ENCODE peak calls at places on chromosomes 6 and 20, in seven cellular contexts. B is psoas muscle; C is EL; A is non-pigmented ciliary epithelial cell; Q is HTR-8/SVneo; D is tibial nerve; G is activated T-cell treated with anti-CD3 and anti-CD28 coated beads, Interleukin-2, amount 50 U/mL, for 72 hours. I is an unnamed sample.

GRCh38 chr6:112237066-112237465 is 17.3 kb downstream of the LAMA4 start:
- DNase-seq in B (no peak), C (no peak), A (no peak), Q (no peak), D (no peak), G (no peak), I (no peak)

GRCh38 chr20:10637062-10637559 is 36.7 kb downstream of the JAG1 start:
- DNase-seq in B (peak), C (peak), A (no peak), Q (no peak), D (no peak), G (no peak), I (no peak)

GRCh38 chr6:136710877-136711552 is 81.3 kb downstream of the MAP3K5 start:
- DNase-seq in B (no peak), C (no peak), A (no peak), Q (no peak), D (no peak), G (no peak), I (no peak)

GRCh38 chr20:36532822-36533221 is 8.5 kb upstream of the MYL9 start:
- DNase-seq in B (no peak), C (no peak), A (no peak), Q (no peak), D (no peak), G (no peak), I (no peak)

GRCh38 chr6:89985744-89986493 is 91.7 kb downstream of the GJA10 start:
- DNase-seq in B (peak), C (peak), A (peak), Q (no peak), D (no peak), G (no peak), I (peak)

GRCh38 chr20:16381444-16381843 is 191.8 kb downstream of the KIF16B start:
- DNase-seq in B (no peak), C (no peak), A (no peak), Q (no peak), D (no peak), G (no peak), I (no peak)

GRCh38 chr20:50144362-50144761 is 9.2 kb downstream of the PEDS1 start:
- DNase-seq in B (peak), C (peak), A (peak), Q (no peak), D (peak), G (no peak), I (peak)

GRCh38 chr6:105443941-105444340 is 41.1 kb upstream of the PREP start:
- DNase-seq in B (no peak), C (no peak), A (no peak), Q (no peak), D (no peak), G (no peak), I (no peak)

GRCh38 chr6:14467591-14467990 is 350.0 kb downstream of the CD83 start:
- DNase-seq in B (no peak), C (peak), A (no peak), Q (no peak), D (no peak), G (no peak), I (no peak)

GRCh38 chr20:37193226-37193625 is 13.9 kb upstream of the MROH8 start:
- DNase-seq in B (no peak), C (no peak), A (no peak), Q (no peak), D (no peak), G (no peak), I (no peak)

GRCh38 chr6:111952821-111953535 is 79.7 kb upstream of the FYN start:
- DNase-seq in B (no peak), C (no peak), A (no peak), Q (no peak), D (no peak), G (no peak), I (no peak)

GRCh38 chr20:3432844-3433243 is 25.4 kb upstream of the DNAAF9 start:
- DNase-seq in B (no peak), C (no peak), A (no peak), Q (no peak), D (no peak), G (no peak), I (no peak)

GRCh38 chr20:41136336-41136694 is 1.0 kb upstream of the PLCG1 start:
- DNase-seq in B (no peak), C (no peak), A (no peak), Q (no peak), D (no peak), G (no peak), I (no peak)

GRCh38 chr6:90413867-90414266 is 117.2 kb upstream of the BACH2 start:
- DNase-seq in B (no peak), C (peak), A (no peak), Q (no peak), D (peak), G (peak), I (no peak)

GRCh38 chr6:157380458-157380778 is 572 bp upstream of the ZDHHC14 start:
- DNase-seq in B (no peak), C (no peak), A (no peak), Q (no peak), D (no peak), G (peak), I (no peak)

GRCh38 chr6:155188707-155189496 is 74.9 kb upstream of the CLDN20 start:
- DNase-seq in B (no peak), C (peak), A (peak), Q (no peak), D (peak), G (no peak), I (peak)

GRCh38 chr6:41531591-41532582 is 14.3 kb upstream of the FOXP4 start:
- DNase-seq in B (no peak), C (peak), A (peak), Q (no peak), D (no peak), G (peak), I (peak)

GRCh38 chr20:50320910-50321796 is 130.5 kb downstream of the CEBPB start:
- DNase-seq in B (peak), C (peak), A (peak), Q (peak), D (peak), G (peak), I (peak)

GRCh38 chr20:60512436-60512835 is 554.2 kb downstream of the CDH26 start:
- DNase-seq in B (no peak), C (peak), A (peak), Q (peak), D (no peak), G (no peak), I (peak)

GRCh38 chr6:106444777-106445507 is 84.4 kb downstream of the CRYBG1 start:
- DNase-seq in B (no peak), C (peak), A (no peak), Q (peak), D (peak), G (peak), I (peak)

GRCh38 chr20:44336086-44336485 is 757 bp upstream of the R3HDML start:
- DNase-seq in B (no peak), C (no peak), A (no peak), Q (no peak), D (no peak), G (no peak), I (no peak)

GRCh38 chr6:35280903-35281302 is 16.7 kb upstream of the DEF6 start:
- DNase-seq in B (no peak), C (no peak), A (no peak), Q (no peak), D (no peak), G (no peak), I (no peak)

GRCh38 chr6:130035211-130035610 is 16.8 kb downstream of the L3MBTL3 start:
- DNase-seq in B (no peak), C (no peak), A (no peak), Q (no peak), D (no peak), G (no peak), I (no peak)

GRCh38 chr20:56945057-56945456 is 316.0 kb downstream of the TFAP2C start:
- DNase-seq in B (no peak), C (no peak), A (no peak), Q (peak), D (no peak), G (no peak), I (no peak)

GRCh38 chr6:148401581-148401980 is 58.9 kb downstream of the SASH1 start:
- DNase-seq in B (no peak), C (no peak), A (no peak), Q (no peak), D (no peak), G (no peak), I (no peak)

GRCh38 chr6:153043719-153044118 is 41.2 kb upstream of the MTRF1L start:
- DNase-seq in B (no peak), C (no peak), A (no peak), Q (no peak), D (no peak), G (no peak), I (no peak)

GRCh38 chr6:43181621-43181941 is 415 bp upstream of the CUL9 start:
- DNase-seq in B (no peak), C (no peak), A (no peak), Q (no peak), D (no peak), G (no peak), I (no peak)